ENCODE peak calls at places on chromosomes 7 and 10, in five cellular contexts. One of them, this sample, is unnamed.

GRCh38 chr10:79185796-79186374 is 117.1 kb downstream of the ZMIZ1 start:
- DNase-seq in fibroblast of lung: no peak
- DNase-seq in osteoblast: no peak
- DNase-seq in neural progenitor cell: no peak
- DNase-seq in DND-41: no peak
- DNase-seq in this sample: no peak

GRCh38 chr10:27446091-27446918 is 57.8 kb upstream of the RAB18 start:
- DNase-seq in osteoblast: peak; percentile 17
- DNase-seq in DND-41: no peak
- DNase-seq in fibroblast of lung: peak; percentile 66
- DNase-seq in neural progenitor cell: peak; percentile 34
- DNase-seq in this sample: no peak

GRCh38 chr7:153405704-153406485 is 646.3 kb upstream of the DPP6 start:
- DNase-seq in DND-41: no peak
- DNase-seq in neural progenitor cell: no peak
- DNase-seq in fibroblast of lung: no peak
- DNase-seq in osteoblast: no peak
- DNase-seq in this sample: no peak

GRCh38 chr7:28536259-28536658 is 123.9 kb downstream of the CREB5 start:
- DNase-seq in neural progenitor cell: peak; percentile 65
- DNase-seq in DND-41: no peak
- DNase-seq in fibroblast of lung: peak; percentile 27
- DNase-seq in osteoblast: no peak
- DNase-seq in this sample: peak; percentile 47

GRCh38 chr7:116180302-116180701 is 30.0 kb upstream of the TES start:
- DNase-seq in fibroblast of lung: peak; percentile 74
- DNase-seq in osteoblast: peak; percentile 89
- DNase-seq in DND-41: peak; percentile 38
- DNase-seq in neural progenitor cell: peak; percentile 61
- DNase-seq in this sample: peak; percentile 25

GRCh38 chr7:157548691-157549265 is 212.0 kb downstream of the DNAJB6 start:
- DNase-seq in neural progenitor cell: no peak
- DNase-seq in osteoblast: peak; percentile 69
- DNase-seq in fibroblast of lung: no peak
- DNase-seq in DND-41: no peak
- DNase-seq in this sample: no peak

GRCh38 chr7:41731486-41732278 is 28.8 kb upstream of the INHBA start:
- DNase-seq in neural progenitor cell: no peak
- DNase-seq in DND-41: no peak
- DNase-seq in osteoblast: no peak
- DNase-seq in fibroblast of lung: no peak
- DNase-seq in this sample: no peak

GRCh38 chr10:98010939-98011685 is 19.3 kb downstream of the CRTAC1 start:
- DNase-seq in osteoblast: no peak
- DNase-seq in fibroblast of lung: no peak
- DNase-seq in neural progenitor cell: no peak
- DNase-seq in DND-41: no peak
- DNase-seq in this sample: no peak

GRCh38 chr10:78333362-78334143 is 299.9 kb downstream of the RPS24 start:
- DNase-seq in osteoblast: no peak
- DNase-seq in fibroblast of lung: no peak
- DNase-seq in DND-41: no peak
- DNase-seq in neural progenitor cell: no peak
- DNase-seq in this sample: no peak

GRCh38 chr7:80150621-80151273 is 16.1 kb downstream of the GNAI1 start:
- DNase-seq in neural progenitor cell: no peak
- DNase-seq in DND-41: no peak
- DNase-seq in osteoblast: no peak
- DNase-seq in fibroblast of lung: peak; percentile 70
- DNase-seq in this sample: no peak

GRCh38 chr7:15461576-15461975 is 100.2 kb downstream of the AGMO start:
- DNase-seq in neural progenitor cell: no peak
- DNase-seq in osteoblast: peak; percentile 64
- DNase-seq in DND-41: no peak
- DNase-seq in fibroblast of lung: peak; percentile 89
- DNase-seq in this sample: no peak

GRCh38 chr10:4678023-4678950 is 147.7 kb upstream of the AKR1E2 start:
- DNase-seq in DND-41: no peak
- DNase-seq in neural progenitor cell: no peak
- DNase-seq in fibroblast of lung: peak; percentile 91
- DNase-seq in osteoblast: peak; percentile 86
- DNase-seq in this sample: no peak

GRCh38 chr7:144606231-144606630 is 202.7 kb upstream of the NOBOX start:
- DNase-seq in neural progenitor cell: no peak
- DNase-seq in fibroblast of lung: no peak
- DNase-seq in osteoblast: no peak
- DNase-seq in DND-41: no peak
- DNase-seq in this sample: no peak

GRCh38 chr7:43906327-43907010 is at the start of gene URGCP:
- DNase-seq in DND-41: peak; percentile 62
- DNase-seq in osteoblast: peak; percentile 98
- DNase-seq in neural progenitor cell: peak; percentile 79
- DNase-seq in fibroblast of lung: peak; percentile 25
- DNase-seq in this sample: peak; percentile 64

GRCh38 chr7:133635541-133635940 is 382.7 kb downstream of the EXOC4 start:
- DNase-seq in fibroblast of lung: no peak
- DNase-seq in DND-41: no peak
- DNase-seq in osteoblast: no peak
- DNase-seq in neural progenitor cell: no peak
- DNase-seq in this sample: no peak

GRCh38 chr10:7027913-7028808 is 382.7 kb downstream of the SFMBT2 start:
- DNase-seq in neural progenitor cell: no peak
- DNase-seq in fibroblast of lung: peak; percentile 86
- DNase-seq in osteoblast: no peak
- DNase-seq in DND-41: no peak
- DNase-seq in this sample: no peak

GRCh38 chr7:33774762-33775523 is 130.4 kb upstream of the BMPER start:
- DNase-seq in DND-41: no peak
- DNase-seq in fibroblast of lung: peak; percentile 95
- DNase-seq in osteoblast: no peak
- DNase-seq in neural progenitor cell: no peak
- DNase-seq in this sample: no peak

GRCh38 chr7:25852249-25852994 is 299.6 kb upstream of the NFE2L3 start:
- DNase-seq in osteoblast: no peak
- DNase-seq in neural progenitor cell: peak; percentile 76
- DNase-seq in fibroblast of lung: peak; percentile 31
- DNase-seq in DND-41: no peak
- DNase-seq in this sample: no peak

GRCh38 chr7:139457153-139457946 is 26.1 kb downstream of the KLRG2 start:
- DNase-seq in fibroblast of lung: peak; percentile 41
- DNase-seq in osteoblast: peak; percentile 90
- DNase-seq in DND-41: no peak
- DNase-seq in neural progenitor cell: no peak
- DNase-seq in this sample: no peak

GRCh38 chr7:127390817-127391590 is 1.5 kb downstream of the ZNF800 start:
- DNase-seq in DND-41: no peak
- DNase-seq in neural progenitor cell: peak; percentile 27
- DNase-seq in fibroblast of lung: no peak
- DNase-seq in osteoblast: peak; percentile 53
- DNase-seq in this sample: peak; percentile 2

GRCh38 chr7:139777948-139778841 is at the start of gene HIPK2:
- DNase-seq in osteoblast: peak; percentile 98
- DNase-seq in DND-41: peak; percentile 81
- DNase-seq in fibroblast of lung: peak; percentile 81
- DNase-seq in neural progenitor cell: peak; percentile 94
- DNase-seq in this sample: no peak

GRCh38 chr7:21920931-21921330 is 24.8 kb downstream of the CDCA7L start:
- DNase-seq in neural progenitor cell: peak; percentile 64
- DNase-seq in osteoblast: no peak
- DNase-seq in fibroblast of lung: no peak
- DNase-seq in DND-41: no peak
- DNase-seq in this sample: no peak

GRCh38 chr7:46908770-46909169 is 673.1 kb downstream of the TNS3 start:
- DNase-seq in DND-41: no peak
- DNase-seq in fibroblast of lung: peak; percentile 87
- DNase-seq in osteoblast: peak; percentile 32
- DNase-seq in neural progenitor cell: no peak
- DNase-seq in this sample: peak; percentile 53

GRCh38 chr7:151757274-151757673 is 119.6 kb downstream of the PRKAG2 start:
- DNase-seq in fibroblast of lung: peak; percentile 65
- DNase-seq in osteoblast: peak; percentile 93
- DNase-seq in DND-41: no peak
- DNase-seq in neural progenitor cell: no peak
- DNase-seq in this sample: peak; percentile 19

GRCh38 chr10:11625019-11625735 is 13.7 kb upstream of the USP6NL start:
- DNase-seq in DND-41: no peak
- DNase-seq in osteoblast: no peak
- DNase-seq in fibroblast of lung: no peak
- DNase-seq in neural progenitor cell: no peak
- DNase-seq in this sample: no peak

GRCh38 chr10:33333260-33334169 is 952 bp downstream of the NRP1 start:
- DNase-seq in DND-41: peak; percentile 75
- DNase-seq in osteoblast: no peak
- DNase-seq in fibroblast of lung: no peak
- DNase-seq in neural progenitor cell: no peak
- DNase-seq in this sample: no peak

GRCh38 chr10:78634389-78634815 is 434.4 kb upstream of the ZMIZ1 start:
- DNase-seq in DND-41: no peak
- DNase-seq in fibroblast of lung: peak; percentile 39
- DNase-seq in neural progenitor cell: peak; percentile 22
- DNase-seq in osteoblast: no peak
- DNase-seq in this sample: peak; percentile 46

GRCh38 chr10:78844956-78845355 is 223.8 kb upstream of the ZMIZ1 start:
- DNase-seq in fibroblast of lung: no peak
- DNase-seq in DND-41: no peak
- DNase-seq in neural progenitor cell: no peak
- DNase-seq in osteoblast: no peak
- DNase-seq in this sample: no peak

GRCh38 chr10:59839576-59839975 is 66.8 kb downstream of the CCDC6 start:
- DNase-seq in DND-41: no peak
- DNase-seq in fibroblast of lung: peak; percentile 28
- DNase-seq in neural progenitor cell: no peak
- DNase-seq in osteoblast: peak; percentile 89
- DNase-seq in this sample: no peak

GRCh38 chr7:1101580-1102431 is 13.9 kb downstream of the GPER1 start:
- DNase-seq in DND-41: no peak
- DNase-seq in neural progenitor cell: no peak
- DNase-seq in osteoblast: peak; percentile 93
- DNase-seq in fibroblast of lung: no peak
- DNase-seq in this sample: no peak

GRCh38 chr10:15745748-15746147 is 26.0 kb upstream of the ITGA8 start:
- DNase-seq in DND-41: no peak
- DNase-seq in fibroblast of lung: peak; percentile 93
- DNase-seq in osteoblast: no peak
- DNase-seq in neural progenitor cell: no peak
- DNase-seq in this sample: no peak

GRCh38 chr10:72087392-72087968 is 871 bp downstream of the SPOCK2 start:
- DNase-seq in neural progenitor cell: peak; percentile 39
- DNase-seq in DND-41: peak; percentile 33
- DNase-seq in osteoblast: no peak
- DNase-seq in fibroblast of lung: no peak
- DNase-seq in this sample: no peak
- H3K27me3 ChIP-seq in neural progenitor cell: peaks cover 70% of the 10 kb centered on the region
- H3K27me3 ChIP-seq in DND-41: peaks cover 38% of the 10 kb centered on the region
- H3K27me3 ChIP-seq in osteoblast: peaks cover 57% of the 10 kb centered on the region
- H3K27me3 ChIP-seq in fibroblast of lung: peaks cover 32% of the 10 kb centered on the region
- H3K27me3 ChIP-seq in this sample: no peaks in the 10 kb centered on the region

DNA sequence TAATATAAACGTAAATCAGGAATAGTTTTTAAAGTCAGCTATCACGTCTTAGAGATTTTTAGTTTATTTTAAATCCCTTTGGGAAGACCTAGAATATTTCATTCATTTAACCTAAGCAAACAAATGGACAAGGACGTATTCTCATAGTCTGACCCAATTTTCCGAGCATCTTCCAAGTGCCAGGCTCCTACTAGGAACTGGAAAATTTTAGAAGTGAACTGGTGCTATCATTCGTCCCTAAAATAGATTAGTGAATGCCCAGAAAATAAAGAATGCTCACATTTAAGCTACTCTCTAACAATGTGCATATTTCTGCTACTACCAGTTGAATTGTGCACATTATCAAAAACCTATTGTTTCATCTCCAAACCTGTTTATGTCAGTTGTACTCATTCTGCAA is 120.1 kb downstream of the ZFAND4 start:
- DNase-seq in DND-41: no peak
- DNase-seq in neural progenitor cell: no peak
- DNase-seq in fibroblast of lung: no peak
- DNase-seq in osteoblast: no peak
- DNase-seq in this sample: no peak
- H3K79me2 ChIP-seq in DND-41: no peaks in the 10 kb centered on the region
- H3K79me2 ChIP-seq in neural progenitor cell: no peaks in the 10 kb centered on the region
- H3K79me2 ChIP-seq in fibroblast of lung: no peaks in the 10 kb centered on the region
- H3K79me2 ChIP-seq in osteoblast: no peaks in the 10 kb centered on the region
- H3K79me2 ChIP-seq in this sample: no peaks in the 10 kb centered on the region

GRCh38 chr10:100631192-100631591 is 95.4 kb downstream of the HIF1AN start:
- DNase-seq in neural progenitor cell: no peak
- DNase-seq in fibroblast of lung: no peak
- DNase-seq in osteoblast: no peak
- DNase-seq in DND-41: no peak
- DNase-seq in this sample: no peak
- H3K27me3 ChIP-seq in neural progenitor cell: peaks cover 61% of the 10 kb centered on the region
- H3K27me3 ChIP-seq in fibroblast of lung: peaks cover 7% of the 10 kb centered on the region
- H3K27me3 ChIP-seq in osteoblast: peaks cover 25% of the 10 kb centered on the region
- H3K27me3 ChIP-seq in DND-41: peaks cover 17% of the 10 kb centered on the region
- H3K27me3 ChIP-seq in this sample: peaks cover 66% of the 10 kb centered on the region

DNA sequence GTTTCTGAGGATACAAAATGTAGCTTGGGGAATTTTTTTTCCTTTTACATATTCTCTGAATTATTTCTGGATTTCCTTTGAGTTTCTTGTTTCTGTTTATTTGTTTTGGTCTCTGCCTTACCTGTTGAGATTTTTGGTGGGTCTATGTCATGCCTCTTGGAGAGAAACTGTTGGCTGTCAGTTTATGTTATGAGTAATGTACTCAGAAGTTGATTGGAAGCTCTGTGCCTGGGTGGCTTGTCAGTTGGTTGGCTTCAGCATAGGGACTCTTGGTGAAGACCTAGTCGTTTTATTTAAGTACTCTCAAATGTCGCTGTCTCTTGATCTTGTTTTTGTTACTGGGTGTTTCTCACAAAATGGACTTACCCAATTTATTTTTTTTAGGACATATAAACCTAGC is 132.4 kb downstream of the CDK14 start:
- DNase-seq in osteoblast: no peak
- DNase-seq in DND-41: no peak
- DNase-seq in neural progenitor cell: no peak
- DNase-seq in fibroblast of lung: no peak
- DNase-seq in this sample: no peak
- H3K79me2 ChIP-seq in osteoblast: peaks cover 61% of the 10 kb centered on the region
- H3K79me2 ChIP-seq in DND-41: no peaks in the 10 kb centered on the region
- H3K79me2 ChIP-seq in neural progenitor cell: peaks cover 74% of the 10 kb centered on the region
- H3K79me2 ChIP-seq in fibroblast of lung: peaks cover 13% of the 10 kb centered on the region
- H3K79me2 ChIP-seq in this sample: no peaks in the 10 kb centered on the region

GRCh38 chr10:104641150-104642000 is at the start of gene SORCS3:
- DNase-seq in osteoblast: peak; percentile 56
- DNase-seq in DND-41: no peak
- DNase-seq in fibroblast of lung: no peak
- DNase-seq in neural progenitor cell: peak; percentile 70
- DNase-seq in this sample: no peak
- H3K27me3 ChIP-seq in osteoblast: peaks cover 29% of the 10 kb centered on the region
- H3K27me3 ChIP-seq in DND-41: no peaks in the 10 kb centered on the region
- H3K27me3 ChIP-seq in fibroblast of lung: peaks cover 28% of the 10 kb centered on the region
- H3K27me3 ChIP-seq in neural progenitor cell: peaks cover 100% of the 10 kb centered on the region
- H3K27me3 ChIP-seq in this sample: peaks cover 3% of the 10 kb centered on the region

GRCh38 chr10:124044143-124044862 is 49.1 kb downstream of the CHST15 start:
- DNase-seq in DND-41: no peak
- DNase-seq in neural progenitor cell: no peak
- DNase-seq in osteoblast: no peak
- DNase-seq in fibroblast of lung: no peak
- DNase-seq in this sample: no peak
- H3K79me2 ChIP-seq in DND-41: no peaks in the 10 kb centered on the region
- H3K79me2 ChIP-seq in neural progenitor cell: no peaks in the 10 kb centered on the region
- H3K79me2 ChIP-seq in osteoblast: no peaks in the 10 kb centered on the region
- H3K79me2 ChIP-seq in fibroblast of lung: no peaks in the 10 kb centered on the region
- H3K79me2 ChIP-seq in this sample: peaks cover 18% of the 10 kb centered on the region